ENCODE peak calls at places on chromosomes 6 and 20, in ten cellular contexts. P is ovary; O is HEK293T; V is naive thymus-derived CD4-positive, alpha-beta T cell; W is left kidney; Y is endothelial cell; U is natural killer cell treated with Interleukin-12 subunit alpha and Interleukin-12 subunit beta and Interleukin-15 and Interleukin-18, amount 100 ng/mL, for 72 hours; Z is anterior cingulate cortex; K is activated T-helper 1 cell treated with anti-CD3 and anti-CD28 coated beads, Interleukin-2, amount 50 U/mL, for 16 hours; M is stimulated activated CD4-positive, alpha-beta T cell treated with anti-CD3 and anti-CD28 coated beads, Interleukin-2, amount 100 ng/mL, for 48 hours. J is an unnamed sample.

GRCh38 chr20:1005452-1006027 is 3.4 kb upstream of the RSPO4 start:
- DNase-seq in P (no peak), O (peak; percentile 72), V (peak; percentile 2), W (peak; percentile 79), Y (peak; percentile 49), U (no peak), Z (no peak), K (no peak), M (peak; percentile 7), J (no peak)

GRCh38 chr20:973785-974194 is 28.3 kb downstream of the RSPO4 start:
- DNase-seq in P (no peak), O (peak; percentile 61), V (peak; percentile 29), W (peak; percentile 55), Y (peak; percentile 38), U (peak; percentile 49), Z (no peak), K (no peak), M (peak; percentile 22), J (no peak)

GRCh38 chr20:43662943-43663655 is 3.8 kb upstream of the MYBL2 start:
- DNase-seq in P (no peak), O (no peak), V (no peak), W (no peak), Y (no peak), U (no peak), Z (no peak), K (no peak), M (no peak), J (no peak)

GRCh38 chr6:158923801-158924498 is 76.1 kb downstream of the RSPH3 start:
- DNase-seq in P (no peak), O (peak; percentile 38), V (no peak), W (peak; percentile 90), Y (no peak), U (no peak), Z (no peak), K (no peak), M (no peak), J (no peak)

GRCh38 chr6:113995632-113996031 is 24.7 kb upstream of the HDAC2 start:
- DNase-seq in P (no peak), O (peak; percentile 42), V (no peak), W (peak; percentile 77), Y (no peak), U (no peak), Z (peak; percentile 63), K (no peak), M (no peak), J (no peak)

GRCh38 chr6:111417181-111417585 is 65.8 kb downstream of the REV3L start:
- DNase-seq in P (no peak), O (no peak), V (no peak), W (no peak), Y (no peak), U (no peak), Z (peak; percentile 37), K (no peak), M (no peak), J (no peak)

GRCh38 chr20:2900845-2901592 is 27.7 kb downstream of the PTPRA start:
- DNase-seq in P (no peak), O (no peak), V (peak; percentile 17), W (no peak), Y (no peak), U (no peak), Z (no peak), K (no peak), M (no peak), J (no peak)

GRCh38 chr6:21393426-21394165 is 200.0 kb upstream of the SOX4 start:
- DNase-seq in P (no peak), O (no peak), V (no peak), W (peak; percentile 70), Y (no peak), U (no peak), Z (no peak), K (no peak), M (no peak), J (no peak)

GRCh38 chr20:4017051-4017702 is 1.8 kb upstream of the RNF24 start:
- DNase-seq in P (no peak), O (no peak), V (no peak), W (peak; percentile 61), Y (no peak), U (no peak), Z (no peak), K (no peak), M (no peak), J (no peak)

GRCh38 chr20:37519508-37520416 is 1.3 kb upstream of the NNAT start:
- DNase-seq in P (no peak), O (peak; percentile 39), V (no peak), W (peak; percentile 88), Y (peak; percentile 19), U (no peak), Z (no peak), K (no peak), M (no peak), J (no peak)

GRCh38 chr6:146985111-146985510 is 219.1 kb upstream of the STXBP5 start:
- DNase-seq in P (no peak), O (peak; percentile 40), V (no peak), W (peak; percentile 57), Y (no peak), U (no peak), Z (no peak), K (no peak), M (no peak), J (no peak)

GRCh38 chr20:29878281-29878741 is 1379.2 kb upstream of the DEFB115 start:
- DNase-seq in P (no peak), O (no peak), V (no peak), W (no peak), Y (no peak), U (no peak), Z (no peak), K (no peak), M (no peak), J (no peak)

GRCh38 chr6:379367-380181 is 12.0 kb upstream of the IRF4 start:
- DNase-seq in P (no peak), O (no peak), V (no peak), W (peak; percentile 61), Y (no peak), U (peak; percentile 61), Z (no peak), K (no peak), M (no peak), J (no peak)

J was measured in progenitor cell of endocrine pancreas.